ENCODE peak calls at places on chromosomes 5 and 9, in six cellular contexts. P, Z, L, X, Y and S are unnamed samples.

GRCh38 chr9:97803167-97804058 is 49.6 kb upstream of the FOXE1 start:
- DNase-seq in P (peak), Z (peak), L (peak), X (peak), Y (peak), S (peak)

GRCh38 chr5:14268738-14269137 is 125.6 kb downstream of the TRIO start:
- DNase-seq in P (no peak), Z (no peak), L (no peak), X (no peak), Y (no peak), S (no peak)

GRCh38 chr5:620152-620551 is 8.0 kb downstream of the CEP72 start:
- DNase-seq in P (no peak), Z (no peak), L (no peak), X (no peak), Y (no peak), S (no peak)

GRCh38 chr9:130140701-130141100 is 31.5 kb upstream of the NCS1 start:
- DNase-seq in P (no peak), Z (no peak), L (no peak), X (no peak), Y (no peak), S (no peak)

GRCh38 chr5:91058575-91058974 is 324.5 kb downstream of the ARRDC3 start:
- DNase-seq in P (no peak), Z (no peak), L (no peak), X (no peak), Y (peak), S (no peak)

GRCh38 chr9:131119600-131119999 is 5.8 kb upstream of the NUP214 start:
- DNase-seq in P (no peak), Z (peak), L (no peak), X (no peak), Y (no peak), S (no peak)

GRCh38 chr9:134863306-134863902 is 17.2 kb upstream of the FCN2 start:
- DNase-seq in P (no peak), Z (peak), L (no peak), X (no peak), Y (no peak), S (no peak)

GRCh38 chr9:16203735-16204573 is 651.1 kb downstream of the CCDC171 start:
- DNase-seq in P (no peak), Z (no peak), L (no peak), X (no peak), Y (no peak), S (no peak)

GRCh38 chr5:62597314-62597713 is 18.7 kb downstream of the LRRC70 start:
- DNase-seq in P (no peak), Z (no peak), L (no peak), X (no peak), Y (no peak), S (no peak)